ENCODE peak calls at places on chromosome 17, in five cellular contexts. V, Y, P, R and C are unnamed samples.

GRCh38 chr17:51260960-51261958 is 913 bp downstream of the UTP18 start:
- DNase-seq in V (peak), Y (no peak), P (peak), R (peak), C (peak)

GRCh38 chr17:80219013-80219776 is 938 bp downstream of the SGSH start:
- DNase-seq in V (peak), Y (peak), P (peak), R (peak), C (no peak)

GRCh38 chr17:70797166-70797565 is 627.8 kb downstream of the KCNJ2 start:
- DNase-seq in V (no peak), Y (no peak), P (no peak), R (no peak), C (no peak)

GRCh38 chr17:81393684-81394376 is 1.4 kb upstream of the BAHCC1 start:
- DNase-seq in V (peak), Y (peak), P (peak), R (peak), C (peak)

GRCh38 chr17:63827002-63827800 is at the start of the genes FTSJ3 and PSMC5:
- DNase-seq in V (peak), Y (peak), P (peak), R (peak), C (peak)

GRCh38 chr17:57999496-58000017 is 7.5 kb downstream of the SRSF1 start:
- DNase-seq in V (peak), Y (peak), P (peak), R (peak), C (no peak)

GRCh38 chr17:14227052-14227451 is 9.6 kb downstream of the CDRT15 start:
- DNase-seq in V (no peak), Y (no peak), P (no peak), R (no peak), C (no peak)

GRCh38 chr17:8322078-8322477 is 12.0 kb downstream of the ARHGEF15 start:
- DNase-seq in V (no peak), Y (no peak), P (no peak), R (no peak), C (no peak)

GRCh38 chr17:41739661-41740352 is 5.4 kb upstream of the HAP1 start:
- DNase-seq in V (no peak), Y (no peak), P (no peak), R (peak), C (no peak)

GRCh38 chr17:39742126-39742855 is 4.6 kb downstream of the GRB7 start:
- DNase-seq in V (no peak), Y (no peak), P (no peak), R (no peak), C (no peak)

GRCh38 chr17:945672-946071 is 33.9 kb downstream of the NXN start:
- DNase-seq in V (no peak), Y (no peak), P (no peak), R (no peak), C (no peak)

GRCh38 chr17:72388765-72389473 is 268.1 kb downstream of the SOX9 start:
- DNase-seq in V (peak), Y (peak), P (no peak), R (no peak), C (no peak)

GRCh38 chr17:61450641-61451537 is 1.3 kb upstream of the TBX4 start:
- DNase-seq in V (no peak), Y (no peak), P (no peak), R (no peak), C (peak)

GRCh38 chr17:11240841-11241610 is at the start of gene SHISA6:
- DNase-seq in V (no peak), Y (no peak), P (no peak), R (no peak), C (no peak)

GRCh38 chr17:74176546-74177001 is 26.9 kb upstream of the RPL38 start:
- DNase-seq in V (peak), Y (no peak), P (peak), R (peak), C (peak)

GRCh38 chr17:43217614-43218087 is 6.0 kb downstream of the TMEM106A start:
- DNase-seq in V (no peak), Y (no peak), P (no peak), R (no peak), C (no peak)

GRCh38 chr17:44922136-44922535 is 6.8 kb upstream of the GFAP start:
- DNase-seq in V (no peak), Y (no peak), P (no peak), R (no peak), C (no peak)

GRCh38 chr17:81397314-81398169 is 2.3 kb downstream of the BAHCC1 start:
- DNase-seq in V (no peak), Y (no peak), P (no peak), R (peak), C (peak)

GRCh38 chr17:2436516-2436915 is 35.7 kb upstream of the MNT start:
- DNase-seq in V (no peak), Y (no peak), P (no peak), R (no peak), C (no peak)

GRCh38 chr17:18921912-18922451 is 30.0 kb upstream of the SLC5A10 start:
- DNase-seq in V (no peak), Y (peak), P (peak), R (no peak), C (no peak)

GRCh38 chr17:61678339-61678738 is 87.3 kb upstream of the NACA2 start:
- DNase-seq in V (no peak), Y (no peak), P (no peak), R (no peak), C (no peak)

GRCh38 chr17:35797918-35798317 is 2.5 kb upstream of the MMP28 start:
- DNase-seq in V (no peak), Y (no peak), P (no peak), R (no peak), C (peak)

GRCh38 chr17:9226130-9226793 is 205.0 kb downstream of the NTN1 start:
- DNase-seq in V (no peak), Y (no peak), P (no peak), R (no peak), C (no peak)

GRCh38 chr17:28471531-28472342 is 1.7 kb upstream of the SLC13A2 start:
- DNase-seq in V (no peak), Y (no peak), P (no peak), R (no peak), C (no peak)

GRCh38 chr17:14048169-14048568 is 21.1 kb upstream of the COX10 start:
- DNase-seq in V (no peak), Y (no peak), P (no peak), R (no peak), C (no peak)

GRCh38 chr17:38687291-38687690 is 12.5 kb upstream of the EPOP start:
- DNase-seq in V (no peak), Y (no peak), P (no peak), R (no peak), C (no peak)

GRCh38 chr17:3222505-3222904 is 15.0 kb downstream of the OR1A1 start:
- DNase-seq in V (no peak), Y (no peak), P (no peak), R (no peak), C (no peak)

GRCh38 chr17:20992987-20993862 is 49.6 kb downstream of the USP22 start:
- DNase-seq in V (peak), Y (peak), P (peak), R (peak), C (peak)

GRCh38 chr17:40086150-40087044 is 14.0 kb downstream of the NR1D1 start:
- DNase-seq in V (no peak), Y (no peak), P (peak), R (peak), C (peak)

GRCh38 chr17:80961516-80961915 is 30.1 kb upstream of the CHMP6 start:
- DNase-seq in V (no peak), Y (no peak), P (no peak), R (no peak), C (no peak)

GRCh38 chr17:35801583-35802224 is 6.3 kb upstream of the MMP28 start:
- DNase-seq in V (no peak), Y (no peak), P (peak), R (no peak), C (no peak)

GRCh38 chr17:72887917-72888316 is 204.6 kb downstream of the SLC39A11 start:
- DNase-seq in V (no peak), Y (no peak), P (no peak), R (no peak), C (no peak)

GRCh38 chr17:65495255-65496060 is 66.0 kb downstream of the AXIN2 start:
- DNase-seq in V (peak), Y (no peak), P (no peak), R (no peak), C (peak)

GRCh38 chr17:78997231-78997741 is 12.3 kb downstream of the CANT1 start:
- DNase-seq in V (no peak), Y (no peak), P (no peak), R (no peak), C (no peak)
- TF ChIP-seq SRF in V (no peak), Y (no peak), P (no peak), R (no peak), C (no peak)

GRCh38 chr17:59115474-59115873 is 8.8 kb upstream of the TRIM37 start:
- DNase-seq in V (no peak), Y (no peak), P (no peak), R (no peak), C (no peak)
- TF ChIP-seq SRF in V (no peak), Y (no peak), P (no peak), R (no peak), C (no peak)

GRCh38 chr17:55813944-55814343 is 63.1 kb downstream of the PCTP start:
- DNase-seq in V (no peak), Y (no peak), P (no peak), R (no peak), C (no peak)

GRCh38 chr17:55806745-55807466 is 56.1 kb downstream of the PCTP start:
- DNase-seq in V (no peak), Y (no peak), P (no peak), R (no peak), C (no peak)

GRCh38 chr17:55814377-55814776 is 63.5 kb downstream of the PCTP start:
- DNase-seq in V (no peak), Y (no peak), P (no peak), R (no peak), C (no peak)

GRCh38 chr17:55812323-55812722 is 61.5 kb downstream of the PCTP start:
- DNase-seq in V (no peak), Y (no peak), P (no peak), R (no peak), C (no peak)

DNA sequence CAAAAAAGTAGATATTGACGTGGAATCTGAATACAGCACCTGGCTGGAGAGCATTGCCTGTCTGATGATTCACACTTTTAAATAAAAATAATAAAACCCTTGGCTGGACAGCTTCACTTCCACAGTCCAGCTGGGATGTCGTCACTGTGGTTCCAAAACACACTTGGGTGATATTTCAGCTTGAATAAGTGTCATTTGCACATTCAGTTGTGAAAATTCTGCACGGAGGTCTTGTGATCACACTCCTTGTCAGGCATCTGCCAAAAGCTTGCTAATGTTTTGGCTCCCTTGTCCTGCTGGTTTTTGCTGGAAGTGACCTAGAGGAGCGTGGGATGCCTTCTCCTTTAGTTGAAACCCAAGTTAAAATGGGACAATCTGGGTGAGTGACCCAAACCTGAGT is 60.7 kb downstream of the PCTP start:
- DNase-seq in V (no peak), Y (no peak), P (no peak), R (no peak), C (no peak)
- TF ChIP-seq SRF in V (no peak), Y (no peak), P (no peak), R (no peak), C (no peak)

GRCh38 chr17:49989518-49989880 is 5.5 kb downstream of the DLX3 start:
- DNase-seq in V (no peak), Y (no peak), P (no peak), R (no peak), C (no peak)
- TF ChIP-seq SRF in V (no peak), Y (no peak), P (no peak), R (no peak), C (no peak)

GRCh38 chr17:77213778-77214132 is 73.0 kb downstream of the SEC14L1 start:
- DNase-seq in V (no peak), Y (no peak), P (no peak), R (no peak), C (no peak)

GRCh38 chr17:77212833-77213777 is 72.3 kb downstream of the SEC14L1 start:
- DNase-seq in V (no peak), Y (no peak), P (no peak), R (no peak), C (no peak)

GRCh38 chr17:77215281-77215680 is 74.5 kb downstream of the SEC14L1 start:
- DNase-seq in V (no peak), Y (no peak), P (no peak), R (no peak), C (no peak)

GRCh38 chr17:77214328-77214727 is 73.6 kb downstream of the SEC14L1 start:
- DNase-seq in V (no peak), Y (no peak), P (no peak), R (no peak), C (no peak)

GRCh38 chr17:77214743-77215142 is 74.0 kb downstream of the SEC14L1 start:
- DNase-seq in V (peak), Y (no peak), P (peak), R (peak), C (peak)
- TF ChIP-seq SRF in V (no peak), Y (no peak), P (no peak), R (no peak), C (no peak)

GRCh38 chr17:31425646-31426045 is 34.2 kb downstream of the RAB11FIP4 start:
- DNase-seq in V (no peak), Y (no peak), P (no peak), R (peak), C (peak)

GRCh38 chr17:31428512-31428911 is 37.0 kb downstream of the RAB11FIP4 start:
- DNase-seq in V (no peak), Y (no peak), P (no peak), R (no peak), C (no peak)

GRCh38 chr17:31427684-31428083 is 36.2 kb downstream of the RAB11FIP4 start:
- DNase-seq in V (no peak), Y (no peak), P (no peak), R (no peak), C (no peak)

GRCh38 chr17:31424944-31425582 is 33.6 kb downstream of the RAB11FIP4 start:
- DNase-seq in V (no peak), Y (no peak), P (peak), R (no peak), C (peak)

DNA sequence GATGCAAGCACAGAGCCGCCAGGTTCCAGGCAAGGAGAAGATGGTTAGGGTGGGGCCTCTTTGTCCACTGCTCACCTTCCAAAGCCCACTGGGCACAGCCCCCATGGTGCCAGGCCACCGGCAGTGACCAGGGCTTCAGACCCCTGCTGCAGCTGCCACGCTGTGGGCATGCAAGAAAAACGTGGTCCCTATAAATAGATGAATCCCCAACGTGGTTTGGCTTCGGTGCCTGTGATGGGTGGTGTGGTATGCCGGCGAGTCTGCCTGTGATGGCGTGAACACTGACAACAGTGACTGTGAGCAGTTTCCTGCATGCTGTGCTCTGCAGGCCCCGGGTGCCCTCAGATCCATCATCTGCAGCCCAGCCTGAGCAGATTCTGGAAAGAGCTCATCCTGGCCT is 36.6 kb downstream of the RAB11FIP4 start:
- DNase-seq in V (no peak), Y (no peak), P (no peak), R (no peak), C (no peak)
- TF ChIP-seq SRF in V (no peak), Y (no peak), P (no peak), R (no peak), C (no peak)